ENCODE peak calls at places on chromosomes 3 and 15, in five cellular contexts. One of them, this sample, is unnamed.

GRCh38 chr3:143775401-143775970 is 72.8 kb downstream of the SLC9A9 start:
- DNase-seq in cardiac fibroblast: peak
- DNase-seq in AG04450: no peak
- DNase-seq in ovary: no peak
- DNase-seq in tibial nerve: no peak
- DNase-seq in this sample: peak

GRCh38 chr3:179156775-179157174 is 8.6 kb downstream of the PIK3CA start:
- DNase-seq in tibial nerve: no peak
- DNase-seq in cardiac fibroblast: no peak
- DNase-seq in AG04450: no peak
- DNase-seq in ovary: no peak
- DNase-seq in this sample: no peak

GRCh38 chr15:50953302-50953701 is 44.8 kb downstream of the AP4E1 start:
- DNase-seq in AG04450: peak
- DNase-seq in ovary: no peak
- DNase-seq in cardiac fibroblast: no peak
- DNase-seq in tibial nerve: no peak
- DNase-seq in this sample: peak

GRCh38 chr15:99100245-99101173 is 4.4 kb upstream of the SYNM start:
- DNase-seq in AG04450: no peak
- DNase-seq in ovary: peak
- DNase-seq in tibial nerve: peak
- DNase-seq in cardiac fibroblast: peak
- DNase-seq in this sample: peak

GRCh38 chr3:186400677-186401076 is 38.6 kb upstream of the DGKG start:
- DNase-seq in ovary: no peak
- DNase-seq in tibial nerve: no peak
- DNase-seq in AG04450: no peak
- DNase-seq in cardiac fibroblast: peak
- DNase-seq in this sample: peak

GRCh38 chr3:142209655-142210054 is 15.7 kb downstream of the GK5 start:
- DNase-seq in ovary: peak
- DNase-seq in AG04450: no peak
- DNase-seq in tibial nerve: no peak
- DNase-seq in cardiac fibroblast: peak
- DNase-seq in this sample: peak

GRCh38 chr3:181694805-181695660 is 16.7 kb upstream of the SOX2 start:
- DNase-seq in cardiac fibroblast: peak
- DNase-seq in ovary: peak
- DNase-seq in tibial nerve: peak
- DNase-seq in AG04450: no peak
- DNase-seq in this sample: peak

GRCh38 chr3:183497313-183497712 is 58.2 kb downstream of the KLHL6 start:
- DNase-seq in cardiac fibroblast: no peak
- DNase-seq in ovary: no peak
- DNase-seq in tibial nerve: no peak
- DNase-seq in AG04450: no peak
- DNase-seq in this sample: no peak

GRCh38 chr3:169348981-169349942 is 314.2 kb downstream of the MECOM start:
- DNase-seq in tibial nerve: no peak
- DNase-seq in AG04450: no peak
- DNase-seq in ovary: no peak
- DNase-seq in cardiac fibroblast: peak
- DNase-seq in this sample: peak

GRCh38 chr3:150653110-150653561 is 50.0 kb downstream of the SELENOT start:
- DNase-seq in tibial nerve: no peak
- DNase-seq in ovary: no peak
- DNase-seq in AG04450: no peak
- DNase-seq in cardiac fibroblast: no peak
- DNase-seq in this sample: no peak

GRCh38 chr3:853489-853888 is 239.3 kb upstream of the CNTN6 start:
- DNase-seq in cardiac fibroblast: no peak
- DNase-seq in AG04450: no peak
- DNase-seq in tibial nerve: no peak
- DNase-seq in ovary: no peak
- DNase-seq in this sample: no peak

GRCh38 chr3:31544634-31545033 is 11.9 kb downstream of the STT3B start:
- DNase-seq in ovary: no peak
- DNase-seq in tibial nerve: no peak
- DNase-seq in AG04450: no peak
- DNase-seq in cardiac fibroblast: peak
- DNase-seq in this sample: peak

GRCh38 chr3:31543375-31543774 is 10.7 kb downstream of the STT3B start:
- DNase-seq in ovary: no peak
- DNase-seq in AG04450: no peak
- DNase-seq in tibial nerve: no peak
- DNase-seq in cardiac fibroblast: peak
- DNase-seq in this sample: peak

GRCh38 chr3:31541102-31541501 is 8.4 kb downstream of the STT3B start:
- DNase-seq in AG04450: no peak
- DNase-seq in cardiac fibroblast: no peak
- DNase-seq in ovary: no peak
- DNase-seq in tibial nerve: no peak
- DNase-seq in this sample: peak

GRCh38 chr3:31539275-31539674 is 6.5 kb downstream of the STT3B start:
- DNase-seq in cardiac fibroblast: no peak
- DNase-seq in AG04450: no peak
- DNase-seq in tibial nerve: no peak
- DNase-seq in ovary: no peak
- DNase-seq in this sample: no peak

DNA sequence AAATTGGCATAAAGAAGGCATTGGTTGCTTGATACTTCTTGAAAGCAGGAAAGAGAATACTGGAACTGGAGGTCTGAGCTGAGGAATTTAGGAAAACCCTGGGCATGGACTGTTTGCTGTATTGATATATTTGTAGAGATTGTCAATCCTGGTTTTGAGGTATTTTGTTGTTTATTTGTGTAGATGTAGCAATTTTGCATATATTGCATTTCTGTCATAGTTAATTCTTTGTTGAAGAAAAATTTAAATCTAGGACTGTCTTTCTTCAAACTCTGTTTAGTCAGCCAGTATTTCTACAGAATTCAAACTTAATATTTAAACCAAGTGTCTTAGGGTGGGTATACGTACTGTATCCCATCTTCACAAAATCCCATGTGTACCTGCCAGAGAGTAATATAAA is 9.5 kb downstream of the STT3B start:
- DNase-seq in tibial nerve: no peak
- DNase-seq in cardiac fibroblast: no peak
- DNase-seq in AG04450: no peak
- DNase-seq in ovary: no peak
- DNase-seq in this sample: no peak
- H3K4me3 ChIP-seq in tibial nerve: no peak
- H3K4me3 ChIP-seq in cardiac fibroblast: no peak
- H3K4me3 ChIP-seq in AG04450: no peak
- H3K4me3 ChIP-seq in ovary: no peak
- H3K4me3 ChIP-seq in this sample: no peak

DNA sequence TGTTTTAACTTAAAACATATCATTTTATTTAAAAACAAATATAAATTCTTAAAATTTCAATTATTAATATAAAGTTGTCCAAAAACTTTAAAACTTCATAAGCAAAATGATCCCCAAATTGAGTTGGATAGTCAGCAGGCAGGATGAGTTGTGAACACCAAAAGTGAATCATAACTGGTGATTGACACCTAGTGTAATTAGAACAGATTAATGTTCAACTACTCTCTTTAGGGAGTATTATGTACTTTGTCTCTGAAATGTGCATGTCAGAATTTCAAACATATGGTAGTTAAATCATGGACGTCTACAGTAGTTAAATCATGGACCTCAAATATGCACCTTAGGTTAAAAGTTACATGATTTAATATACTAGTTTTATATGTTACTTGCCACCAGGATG is 2.9 kb upstream of the SI start:
- DNase-seq in AG04450: no peak
- DNase-seq in tibial nerve: no peak
- DNase-seq in cardiac fibroblast: no peak
- DNase-seq in ovary: no peak
- DNase-seq in this sample: no peak
- H3K4me3 ChIP-seq in AG04450: no peak
- H3K4me3 ChIP-seq in tibial nerve: no peak
- H3K4me3 ChIP-seq in cardiac fibroblast: no peak
- H3K4me3 ChIP-seq in ovary: no peak
- H3K4me3 ChIP-seq in this sample: no peak

GRCh38 chr3:47159820-47160219 is 4.1 kb downstream of the SETD2 start:
- DNase-seq in AG04450: no peak
- DNase-seq in cardiac fibroblast: no peak
- DNase-seq in ovary: no peak
- DNase-seq in tibial nerve: no peak
- DNase-seq in this sample: no peak
- H3K4me3 ChIP-seq in AG04450: no peak
- H3K4me3 ChIP-seq in cardiac fibroblast: no peak
- H3K4me3 ChIP-seq in ovary: no peak
- H3K4me3 ChIP-seq in tibial nerve: no peak
- H3K4me3 ChIP-seq in this sample: no peak

GRCh38 chr15:90529008-90529368 is 735 bp upstream of the CRTC3 start:
- DNase-seq in tibial nerve: no peak
- DNase-seq in AG04450: no peak
- DNase-seq in ovary: no peak
- DNase-seq in cardiac fibroblast: no peak
- DNase-seq in this sample: no peak
- H3K4me3 ChIP-seq in tibial nerve: peak
- H3K4me3 ChIP-seq in AG04450: peak
- H3K4me3 ChIP-seq in ovary: no peak
- H3K4me3 ChIP-seq in cardiac fibroblast: no peak
- H3K4me3 ChIP-seq in this sample: peak

GRCh38 chr3:120597445-120598049 is 1.4 kb downstream of the NDUFB4 start:
- DNase-seq in AG04450: no peak
- DNase-seq in ovary: no peak
- DNase-seq in cardiac fibroblast: no peak
- DNase-seq in tibial nerve: no peak
- DNase-seq in this sample: no peak
- H3K4me3 ChIP-seq in AG04450: peak
- H3K4me3 ChIP-seq in ovary: peak
- H3K4me3 ChIP-seq in cardiac fibroblast: peak
- H3K4me3 ChIP-seq in tibial nerve: peak
- H3K4me3 ChIP-seq in this sample: peak

DNA sequence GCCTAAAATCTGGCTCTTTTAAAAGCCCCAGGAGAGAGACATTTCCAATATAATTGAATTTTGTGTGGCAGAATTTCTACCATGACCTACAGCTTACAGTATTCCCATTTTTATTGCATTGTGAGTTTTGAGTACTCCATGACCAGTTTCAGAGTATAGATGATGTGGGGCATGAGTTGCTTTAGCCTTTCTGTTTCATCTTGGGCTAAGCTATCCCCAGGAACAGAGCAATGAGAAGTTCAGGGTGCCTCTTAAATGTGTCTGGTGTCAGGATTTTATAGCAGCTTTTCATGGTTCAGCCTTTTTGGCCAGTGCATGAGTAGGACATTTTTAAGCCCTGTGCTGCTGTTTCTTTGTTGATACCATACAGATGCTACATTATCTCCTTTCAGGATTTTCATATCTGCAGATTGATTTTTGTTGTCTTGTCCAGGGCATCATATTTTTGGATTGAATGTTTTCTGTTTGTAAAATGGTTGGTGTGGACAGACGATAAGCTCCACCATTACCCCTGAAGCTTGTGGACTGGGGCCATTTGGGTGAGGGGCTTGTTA is 3.5 kb downstream of the ABHD2 start:
- DNase-seq in cardiac fibroblast: no peak
- DNase-seq in tibial nerve: no peak
- DNase-seq in AG04450: no peak
- DNase-seq in ovary: no peak
- DNase-seq in this sample: no peak
- H3K4me3 ChIP-seq in cardiac fibroblast: peak
- H3K4me3 ChIP-seq in tibial nerve: peak
- H3K4me3 ChIP-seq in AG04450: no peak
- H3K4me3 ChIP-seq in ovary: no peak
- H3K4me3 ChIP-seq in this sample: no peak